ENCODE peak calls at places on chromosome 12, in eight cellular contexts. O is fibroblast of pulmonary artery, P is MM.1S, J is left ventricle myocardium inferior, V is OCI-LY7, X is cardiac muscle cell, B is astrocyte of the cerebellum, K is lower leg skin. A is an unnamed sample.

GRCh38 chr12:129607756-129608155 is 296.1 kb downstream of the TMEM132D start:
- DNase-seq in K (no peak), J (no peak), X (no peak), B (no peak), P (no peak), O (no peak), V (no peak), A (no peak)

GRCh38 chr12:57452181-57452936 is 2.7 kb upstream of the INHBE start:
- DNase-seq in P (no peak), V (no peak), K (no peak), O (peak), X (peak), J (peak), B (no peak), A (no peak)

GRCh38 chr12:131723532-131723931 is 12.6 kb downstream of the SFSWAP start:
- DNase-seq in V (no peak), P (no peak), X (no peak), O (no peak), J (no peak), K (no peak), B (no peak), A (no peak)

GRCh38 chr12:18700254-18700653 is 37.6 kb downstream of the PLCZ1 start:
- DNase-seq in O (peak), X (no peak), B (peak), V (no peak), J (no peak), K (peak), P (no peak), A (no peak)

GRCh38 chr12:68623984-68624383 is 13.3 kb downstream of the RAP1B start:
- DNase-seq in X (no peak), O (no peak), K (no peak), P (no peak), B (no peak), J (no peak), V (no peak), A (no peak)

GRCh38 chr12:13435535-13435934 is 239.0 kb downstream of the EMP1 start:
- DNase-seq in P (no peak), X (no peak), O (no peak), K (no peak), B (peak), J (no peak), V (no peak), A (no peak)

GRCh38 chr12:20154060-20154459 is 214.3 kb upstream of the PDE3A start:
- DNase-seq in K (no peak), V (no peak), O (peak), P (peak), X (no peak), J (no peak), B (no peak), A (no peak)

GRCh38 chr12:25155031-25155576 is 39.9 kb downstream of the DNAI7 start:
- DNase-seq in X (peak), O (peak), K (no peak), V (peak), B (peak), J (no peak), P (peak), A (peak)

GRCh38 chr12:82207556-82207955 is 150.6 kb downstream of the CCDC59 start:
- DNase-seq in J (no peak), B (no peak), O (no peak), X (no peak), V (no peak), P (no peak), K (no peak), A (no peak)

GRCh38 chr12:109926488-109927210 is 26.6 kb downstream of the TCHP start:
- DNase-seq in P (no peak), O (no peak), V (no peak), X (no peak), J (no peak), K (no peak), B (no peak), A (no peak)

GRCh38 chr12:122928033-122928890 is 32.3 kb upstream of the VPS37B start:
- DNase-seq in X (no peak), O (no peak), J (no peak), V (no peak), P (no peak), K (no peak), B (no peak), A (no peak)

GRCh38 chr12:26744697-26745440 is 88.1 kb downstream of the ITPR2 start:
- DNase-seq in B (peak), X (peak), P (no peak), K (no peak), V (no peak), J (no peak), O (no peak), A (no peak)

GRCh38 chr12:122614839-122615238 is 87.8 kb downstream of the KNTC1 start:
- DNase-seq in O (no peak), P (no peak), K (no peak), X (no peak), V (no peak), J (no peak), B (no peak), A (no peak)

GRCh38 chr12:103571286-103571685 is 15.8 kb upstream of the STAB2 start:
- DNase-seq in O (no peak), V (no peak), B (no peak), J (peak), X (peak), K (no peak), P (no peak), A (no peak)

GRCh38 chr12:108237272-108237671 is 101.8 kb downstream of the CMKLR1 start:
- DNase-seq in J (no peak), X (no peak), P (no peak), K (no peak), B (no peak), O (no peak), V (no peak), A (no peak)

GRCh38 chr12:79298511-79298910 is 392.3 kb downstream of the PAWR start:
- DNase-seq in X (no peak), J (no peak), K (no peak), B (no peak), O (peak), V (no peak), P (no peak), A (no peak)

GRCh38 chr12:33439587-33440011 is at the start of gene SYT10:
- DNase-seq in B (no peak), J (no peak), O (peak), V (no peak), K (no peak), P (no peak), X (peak), A (no peak)

GRCh38 chr12:38149395-38150073 is 167.0 kb upstream of the ALG10B start:
- DNase-seq in J (no peak), V (no peak), X (no peak), K (no peak), O (no peak), B (no peak), P (no peak), A (no peak)

GRCh38 chr12:58395470-58395869 is 454.1 kb downstream of the ATP23 start:
- DNase-seq in B (no peak), K (no peak), J (no peak), X (no peak), P (no peak), O (no peak), V (no peak), A (no peak)

GRCh38 chr12:57992001-57992400 is 50.6 kb downstream of the ATP23 start:
- DNase-seq in V (no peak), B (no peak), K (no peak), X (no peak), P (no peak), J (no peak), O (no peak), A (no peak)

GRCh38 chr12:47396902-47397663 is 308.7 kb downstream of the RPAP3 start:
- DNase-seq in V (no peak), K (no peak), X (no peak), O (no peak), J (no peak), P (peak), B (no peak), A (peak)

GRCh38 chr12:45581112-45581511 is 148.4 kb upstream of the ARID2 start:
- DNase-seq in J (no peak), B (no peak), P (no peak), O (no peak), V (no peak), X (no peak), K (no peak), A (no peak)

GRCh38 chr12:4830568-4830967 is 79.1 kb upstream of the KCNA1 start:
- DNase-seq in P (no peak), J (no peak), K (no peak), B (no peak), V (no peak), X (no peak), O (no peak), A (peak)

GRCh38 chr12:57896437-57897201 is 44.7 kb upstream of the ATP23 start:
- DNase-seq in O (peak), J (peak), X (peak), B (no peak), K (peak), P (peak), V (no peak), A (no peak)

GRCh38 chr12:85627584-85627983 is 208.6 kb downstream of the RASSF9 start:
- DNase-seq in O (peak), J (no peak), X (no peak), B (peak), K (no peak), P (no peak), V (no peak), A (no peak)

GRCh38 chr12:58712981-58713380 is 207.3 kb downstream of the LRIG3 start:
- DNase-seq in J (no peak), K (no peak), P (no peak), B (no peak), V (no peak), X (no peak), O (no peak), A (no peak)

GRCh38 chr12:75837700-75838099 is 193.9 kb downstream of the PHLDA1 start:
- DNase-seq in X (no peak), P (no peak), J (peak), V (no peak), K (no peak), O (no peak), B (no peak), A (no peak)
- H3K4me3 ChIP-seq in X (no peak), P (no peak), J (no peak), V (no peak), K (no peak), O (no peak), B (no peak), A (no peak)

GRCh38 chr12:52942914-52943207 is 6.1 kb upstream of the KRT18 start:
- DNase-seq in O (no peak), X (no peak), P (no peak), B (no peak), K (no peak), J (no peak), V (no peak), A (no peak)

GRCh38 chr12:52945389-52946232 is 3.3 kb upstream of the KRT18 start:
- DNase-seq in B (no peak), O (peak), X (peak), V (no peak), J (no peak), P (no peak), K (no peak), A (no peak)

GRCh38 chr12:52946334-52946733 is 2.6 kb upstream of the KRT18 start:
- DNase-seq in J (no peak), O (no peak), P (no peak), X (no peak), K (no peak), B (no peak), V (no peak), A (no peak)

GRCh38 chr12:52946797-52947547 is 1.9 kb upstream of the KRT18 start:
- DNase-seq in X (no peak), O (no peak), K (no peak), V (no peak), P (no peak), J (no peak), B (no peak), A (no peak)

GRCh38 chr12:52944683-52945388 is 4.1 kb upstream of the KRT18 start:
- DNase-seq in J (no peak), P (no peak), O (no peak), K (no peak), X (no peak), B (no peak), V (no peak), A (no peak)
- H3K4me3 ChIP-seq in J (no peak), P (no peak), O (no peak), K (no peak), X (no peak), B (no peak), V (no peak), A (no peak)

GRCh38 chr12:62468394-62468793 is 1.8 kb downstream of the MON2 start:
- DNase-seq in P (no peak), J (no peak), V (no peak), X (no peak), O (no peak), B (no peak), K (no peak), A (no peak)
- H3K4me3 ChIP-seq in P (peak), J (peak), V (peak), X (peak), O (peak), B (peak), K (no peak), A (no peak)

GRCh38 chr12:95830335-95831089 is 28.2 kb upstream of the SNRPF start:
- DNase-seq in J (no peak), K (no peak), X (no peak), P (no peak), B (no peak), V (no peak), O (no peak), A (no peak)
- H3K4me3 ChIP-seq in J (no peak), K (no peak), X (no peak), P (no peak), B (no peak), V (no peak), O (no peak), A (no peak)

GRCh38 chr12:89861086-89861485 is 152.4 kb upstream of the ATP2B1 start:
- DNase-seq in J (no peak), B (no peak), X (peak), V (no peak), O (no peak), P (no peak), K (no peak), A (no peak)

GRCh38 chr12:89864419-89864818 is 155.8 kb upstream of the ATP2B1 start:
- DNase-seq in K (no peak), J (no peak), P (no peak), V (no peak), B (no peak), O (no peak), X (no peak), A (no peak)

GRCh38 chr12:89863332-89863938 is 154.8 kb upstream of the ATP2B1 start:
- DNase-seq in B (no peak), V (peak), X (no peak), O (no peak), P (peak), K (no peak), J (no peak), A (no peak)

GRCh38 chr12:89863968-89864367 is 155.3 kb upstream of the ATP2B1 start:
- DNase-seq in X (no peak), K (no peak), J (no peak), B (no peak), V (peak), P (peak), O (no peak), A (no peak)

GRCh38 chr12:89862511-89863331 is 154.1 kb upstream of the ATP2B1 start:
- DNase-seq in O (no peak), V (peak), K (peak), P (peak), J (no peak), B (no peak), X (no peak), A (peak)
- H3K4me3 ChIP-seq in O (no peak), V (peak), K (no peak), P (peak), J (peak), B (no peak), X (no peak), A (no peak)

GRCh38 chr12:11601647-11602046 is 47.8 kb upstream of the ETV6 start:
- DNase-seq in V (no peak), O (no peak), X (no peak), K (no peak), J (no peak), B (no peak), P (peak), A (no peak)

GRCh38 chr12:11598900-11599299 is 50.6 kb upstream of the ETV6 start:
- DNase-seq in X (no peak), B (no peak), P (no peak), V (no peak), O (no peak), K (no peak), J (no peak), A (no peak)

GRCh38 chr12:11595080-11595479 is 54.4 kb upstream of the ETV6 start:
- DNase-seq in O (no peak), X (no peak), J (no peak), B (no peak), P (no peak), V (no peak), K (no peak), A (no peak)

DNA sequence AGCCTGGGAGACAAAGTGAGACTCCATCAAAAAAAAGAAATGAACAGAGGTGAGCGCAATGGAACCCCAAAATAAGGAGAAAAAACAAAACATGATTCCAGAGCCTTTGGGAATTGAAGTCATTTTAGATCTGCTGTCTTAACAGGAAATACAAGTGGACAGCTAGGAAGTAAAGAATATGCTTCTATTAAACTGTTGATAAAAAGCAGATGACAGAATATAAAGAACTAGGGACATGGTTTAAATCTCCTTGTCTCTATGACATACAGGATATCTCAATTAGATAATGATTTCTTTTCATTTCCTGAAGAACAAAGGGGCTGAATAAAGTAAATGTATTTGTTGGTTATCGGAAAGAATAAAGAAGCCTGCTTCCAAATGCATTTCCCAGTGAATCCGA is 49.3 kb upstream of the ETV6 start:
- DNase-seq in V (no peak), B (no peak), X (no peak), P (no peak), K (no peak), O (no peak), J (no peak), A (no peak)
- H3K4me3 ChIP-seq in V (no peak), B (no peak), X (no peak), P (no peak), K (no peak), O (no peak), J (no peak), A (no peak)

GRCh38 chr12:6556857-6557256 is 1.0 kb upstream of the IFFO1 start:
- DNase-seq in O (no peak), J (no peak), B (no peak), P (no peak), X (no peak), V (no peak), K (no peak), A (no peak)
- H3K4me3 ChIP-seq in O (no peak), J (peak), B (no peak), P (no peak), X (no peak), V (no peak), K (no peak), A (no peak)

GRCh38 chr12:51218607-51219161 is 822 bp upstream of the POU6F1 start:
- DNase-seq in P (no peak), X (peak), K (no peak), B (no peak), V (no peak), O (no peak), J (no peak), A (no peak)
- H3K4me3 ChIP-seq in P (peak), X (peak), K (peak), B (peak), V (peak), O (peak), J (peak), A (peak)

DNA sequence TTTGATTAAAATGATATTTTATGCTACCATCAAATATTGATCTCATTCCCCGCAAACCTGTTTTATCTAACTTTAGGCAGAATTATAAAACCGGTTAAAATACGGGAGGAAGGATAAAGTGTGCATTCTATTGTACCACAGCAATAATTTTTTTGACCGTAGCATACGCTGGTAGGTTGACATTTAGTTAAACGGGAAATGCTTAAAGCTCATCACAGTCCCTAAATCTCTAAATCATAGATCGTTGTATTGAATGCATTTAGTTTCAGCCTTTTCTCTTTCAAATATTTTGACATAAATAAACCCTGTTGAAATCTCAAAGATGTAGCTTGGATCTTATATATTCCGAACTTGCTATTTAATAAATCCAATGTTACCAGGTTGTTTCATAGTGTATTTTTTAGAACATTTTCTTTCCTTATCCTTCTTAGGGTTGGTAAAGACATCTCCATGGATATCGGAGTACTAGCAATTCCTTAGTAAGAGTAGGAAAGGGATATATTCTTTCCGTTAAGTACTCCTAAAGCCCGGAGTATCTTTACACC is 811 bp downstream of the CLEC2B start:
- DNase-seq in K (no peak), X (no peak), B (no peak), V (peak), P (no peak), J (no peak), O (no peak), A (peak)
- H3K4me3 ChIP-seq in K (peak), X (no peak), B (no peak), V (peak), P (no peak), J (peak), O (peak), A (peak)

A was measured in Jurkat, Clone E6-1.